ENCODE peak calls at places on chromosomes 2 and 18, in five cellular contexts. One of them, this sample, is unnamed.

GRCh38 chr18:56702946-56703345 is 51.8 kb downstream of the WDR7 start:
- DNase-seq in choroid plexus epithelial cell: peak; percentile 71
- DNase-seq in osteocyte: no peak
- DNase-seq in A549: peak; percentile 3
- DNase-seq in endodermal cell: no peak
- DNase-seq in this sample: no peak

GRCh38 chr2:204725693-204726092 is 180.4 kb downstream of the PARD3B start:
- DNase-seq in choroid plexus epithelial cell: no peak
- DNase-seq in endodermal cell: no peak
- DNase-seq in osteocyte: no peak
- DNase-seq in A549: no peak
- DNase-seq in this sample: no peak

GRCh38 chr18:5998166-5998881 is 103.0 kb upstream of the TMEM200C start:
- DNase-seq in choroid plexus epithelial cell: no peak
- DNase-seq in osteocyte: peak; percentile 72
- DNase-seq in endodermal cell: peak; percentile 44
- DNase-seq in A549: no peak
- DNase-seq in this sample: peak; percentile 50

GRCh38 chr2:65724341-65724740 is 291.9 kb upstream of the SPRED2 start:
- DNase-seq in choroid plexus epithelial cell: no peak
- DNase-seq in A549: no peak
- DNase-seq in osteocyte: no peak
- DNase-seq in endodermal cell: no peak
- DNase-seq in this sample: no peak

GRCh38 chr2:217974389-217975005 is 28.3 kb downstream of the TNS1 start:
- DNase-seq in endodermal cell: no peak
- DNase-seq in choroid plexus epithelial cell: no peak
- DNase-seq in osteocyte: no peak
- DNase-seq in A549: no peak
- DNase-seq in this sample: no peak

GRCh38 chr2:42569116-42569711 is 782 bp downstream of the MTA3 start:
- DNase-seq in endodermal cell: peak; percentile 66
- DNase-seq in choroid plexus epithelial cell: peak; percentile 47
- DNase-seq in osteocyte: no peak
- DNase-seq in A549: peak; percentile 65
- DNase-seq in this sample: no peak

GRCh38 chr2:62432407-62432806 is 73.6 kb downstream of the TMEM17 start:
- DNase-seq in A549: no peak
- DNase-seq in osteocyte: no peak
- DNase-seq in choroid plexus epithelial cell: no peak
- DNase-seq in endodermal cell: no peak
- DNase-seq in this sample: no peak

GRCh38 chr2:27545348-27546141 is 37.3 kb upstream of the ZNF512 start:
- DNase-seq in A549: no peak
- DNase-seq in endodermal cell: no peak
- DNase-seq in choroid plexus epithelial cell: peak; percentile 16
- DNase-seq in osteocyte: no peak
- DNase-seq in this sample: no peak

GRCh38 chr2:23993736-23994269 is 16.1 kb upstream of the MFSD2B start:
- DNase-seq in osteocyte: no peak
- DNase-seq in endodermal cell: no peak
- DNase-seq in choroid plexus epithelial cell: no peak
- DNase-seq in A549: no peak
- DNase-seq in this sample: no peak

DNA sequence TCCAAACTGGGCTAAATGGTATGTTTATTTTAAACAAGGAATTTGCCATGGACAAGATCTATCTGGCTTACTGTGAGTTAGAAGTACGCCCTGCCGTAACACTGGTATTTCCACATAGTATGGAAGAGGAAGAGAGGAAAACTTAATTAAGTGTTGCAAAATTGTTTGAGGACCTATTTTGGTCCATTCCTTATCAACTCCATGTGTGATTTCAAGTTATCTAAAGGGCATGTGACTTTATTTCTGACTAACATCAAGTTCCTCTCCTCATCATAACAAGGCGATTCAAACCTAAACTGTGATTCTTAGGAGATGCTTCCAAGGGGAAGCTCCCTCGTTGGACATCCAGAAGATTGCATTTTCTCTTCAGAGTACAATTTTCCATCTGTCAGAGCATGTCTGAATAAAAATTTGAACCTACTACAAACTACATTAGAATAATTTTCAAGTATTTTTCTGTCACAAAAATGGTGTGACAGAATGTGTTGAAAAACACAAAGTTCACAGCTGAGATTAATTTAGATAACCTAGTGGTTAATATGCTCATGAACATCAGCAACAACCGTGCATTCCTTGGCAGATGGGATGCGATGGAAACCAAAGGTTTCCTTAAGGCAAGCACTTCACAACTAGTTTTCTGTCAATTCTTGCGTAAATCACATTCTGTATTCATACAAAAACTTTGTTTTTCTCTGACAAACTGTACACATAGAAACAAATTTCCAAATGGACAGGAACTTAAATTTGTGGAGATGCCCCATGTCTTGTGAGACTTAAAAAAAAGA is 4.2 kb downstream of the SFT2D3 start:
- DNase-seq in choroid plexus epithelial cell: peak; percentile 21
- DNase-seq in endodermal cell: no peak
- DNase-seq in osteocyte: no peak
- DNase-seq in A549: no peak
- DNase-seq in this sample: no peak
- TF ChIP-seq CTCF in choroid plexus epithelial cell: no peak
- TF ChIP-seq CTCF in endodermal cell: no peak
- TF ChIP-seq CTCF in osteocyte: no peak
- TF ChIP-seq CTCF in A549: no peak
- TF ChIP-seq CTCF in this sample: no peak

DNA sequence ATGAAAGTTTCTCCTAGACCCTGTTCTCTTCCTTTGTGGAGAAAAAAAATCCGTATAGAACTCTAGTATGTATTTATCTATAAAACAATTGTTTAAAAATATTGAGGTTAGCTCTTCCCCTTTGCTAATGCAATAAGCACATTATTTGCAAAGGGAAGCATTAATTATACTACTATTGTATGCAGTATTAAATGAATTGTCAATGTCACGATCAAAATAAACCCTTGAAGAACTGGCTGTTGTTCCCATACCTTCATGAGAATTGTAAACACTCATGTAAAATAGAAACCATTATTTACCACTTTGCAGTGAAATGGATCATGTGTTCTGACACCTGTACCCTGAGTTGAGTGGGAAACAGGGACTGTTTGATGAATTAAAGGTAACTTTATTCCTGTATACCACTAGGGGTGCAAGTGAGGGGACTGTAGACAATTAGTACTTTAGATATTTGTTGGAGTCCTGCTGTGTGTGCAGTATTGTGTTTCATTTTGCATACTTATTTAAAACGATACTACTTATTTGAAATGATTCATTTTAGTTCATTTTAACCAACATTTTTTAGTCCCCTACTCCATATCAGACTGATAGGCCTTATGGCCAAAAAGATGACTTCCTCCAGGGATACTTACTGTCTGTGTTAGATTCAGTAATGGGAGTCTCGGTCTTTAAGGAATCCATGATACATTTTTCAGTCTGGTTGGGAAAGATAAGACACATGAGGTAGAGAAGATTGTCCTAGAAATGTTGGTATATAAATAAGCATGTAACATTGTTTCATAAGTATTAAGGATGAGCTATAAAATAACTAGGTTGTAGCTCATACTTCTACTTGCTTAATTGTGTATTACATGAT is 7.9 kb downstream of the PKP4 start:
- DNase-seq in A549: peak; percentile 56
- DNase-seq in osteocyte: no peak
- DNase-seq in choroid plexus epithelial cell: peak; percentile 52
- DNase-seq in endodermal cell: no peak
- DNase-seq in this sample: no peak
- TF ChIP-seq CTCF in A549: peak; percentile 53
- TF ChIP-seq CTCF in osteocyte: peak; percentile 54
- TF ChIP-seq CTCF in choroid plexus epithelial cell: peak; percentile 62
- TF ChIP-seq CTCF in endodermal cell: peak; percentile 82
- TF ChIP-seq CTCF in this sample: peak; percentile 70

GRCh38 chr2:10331033-10331701 is 28.5 kb downstream of the HPCAL1 start:
- DNase-seq in choroid plexus epithelial cell: no peak
- DNase-seq in endodermal cell: peak; percentile 82
- DNase-seq in osteocyte: no peak
- DNase-seq in A549: peak; percentile 36
- DNase-seq in this sample: no peak
- TF ChIP-seq CTCF in choroid plexus epithelial cell: no peak
- TF ChIP-seq CTCF in endodermal cell: peak; percentile 29
- TF ChIP-seq CTCF in osteocyte: no peak
- TF ChIP-seq CTCF in A549: no peak
- TF ChIP-seq CTCF in this sample: no peak

DNA sequence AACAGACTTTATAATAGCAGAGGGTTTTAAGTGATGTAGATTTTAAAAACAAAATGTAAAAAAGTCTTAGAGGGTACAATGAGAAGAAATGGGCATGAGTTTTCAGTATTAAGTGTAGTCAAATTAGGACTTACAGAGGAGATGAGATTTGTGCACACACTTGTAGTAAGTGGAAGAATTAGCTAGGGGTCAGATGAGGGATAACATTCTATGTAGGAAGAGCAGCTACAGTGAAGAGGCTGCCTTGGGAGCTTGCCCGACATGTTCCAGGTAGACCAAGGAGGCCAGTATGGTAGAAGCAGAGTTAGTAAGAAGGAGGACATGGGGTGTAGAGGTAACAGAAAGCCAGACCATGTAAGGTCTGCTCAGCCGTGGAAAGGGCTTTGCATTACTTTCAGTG is 189.2 kb upstream of the DSEL start:
- DNase-seq in endodermal cell: peak; percentile 45
- DNase-seq in osteocyte: no peak
- DNase-seq in A549: no peak
- DNase-seq in choroid plexus epithelial cell: peak; percentile 50
- DNase-seq in this sample: no peak
- TF ChIP-seq CTCF in endodermal cell: peak; percentile 65
- TF ChIP-seq CTCF in osteocyte: peak; percentile 15
- TF ChIP-seq CTCF in A549: no peak
- TF ChIP-seq CTCF in choroid plexus epithelial cell: peak; percentile 38
- TF ChIP-seq CTCF in this sample: peak; percentile 24

DNA sequence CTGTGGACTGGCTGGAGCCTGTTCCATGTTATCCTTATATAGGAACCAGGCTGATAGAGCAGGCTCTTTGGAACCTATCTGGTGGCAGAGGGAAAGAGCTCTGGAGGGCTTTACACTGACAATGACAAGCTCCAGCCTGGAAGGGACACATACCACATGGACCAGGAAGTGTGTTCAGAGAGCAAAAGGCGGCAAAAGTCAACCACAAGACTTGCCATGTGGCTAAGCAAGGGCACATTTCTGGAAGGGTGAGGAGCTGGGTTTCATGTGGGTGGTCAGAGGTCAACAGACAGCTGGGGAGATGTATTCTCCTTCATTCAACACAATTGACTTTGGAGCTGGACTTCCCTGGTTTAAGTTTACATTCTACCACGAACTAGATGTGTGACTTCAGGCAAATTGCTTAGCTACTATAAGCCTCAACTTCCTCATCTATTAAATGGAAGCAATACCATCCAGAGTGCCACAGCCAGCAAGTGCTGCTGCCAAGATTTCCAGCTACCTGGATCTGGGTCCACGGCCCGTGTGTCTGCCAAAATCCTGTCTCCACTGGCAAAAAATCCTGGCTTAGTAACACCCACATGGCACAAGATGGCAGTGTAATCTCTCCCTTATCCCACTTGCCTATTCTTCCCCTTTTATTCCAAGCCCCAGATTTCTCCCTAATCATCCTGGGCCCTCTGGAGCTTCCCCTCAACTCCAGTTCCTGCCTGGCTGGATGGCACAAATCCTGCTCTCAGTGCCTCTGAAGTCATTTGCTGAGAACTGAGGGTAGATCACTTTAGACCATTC is 325.3 kb downstream of the DYSF start:
- DNase-seq in choroid plexus epithelial cell: no peak
- DNase-seq in osteocyte: no peak
- DNase-seq in A549: no peak
- DNase-seq in endodermal cell: no peak
- DNase-seq in this sample: no peak
- TF ChIP-seq CTCF in choroid plexus epithelial cell: peak; percentile 8
- TF ChIP-seq CTCF in osteocyte: peak; percentile 53
- TF ChIP-seq CTCF in A549: peak; percentile 50
- TF ChIP-seq CTCF in endodermal cell: no peak
- TF ChIP-seq CTCF in this sample: peak; percentile 22